ENCODE peak calls at places on chromosomes 2 and 18, in five cellular contexts. D is smooth muscle cell of the brain vasculature, O is NCI-H2029 treated with DMSO at 0.1 percent for 48 hours, U is esophagus muscularis mucosa, B is RPMI7951. E is an unnamed sample.

GRCh38 chr2:127565261-127566138 is 30.0 kb downstream of the MYO7B start:
- DNase-seq in D (no peak), O (no peak), U (no peak), B (no peak), E (no peak)

GRCh38 chr2:66508358-66509071 is 73.6 kb downstream of the MEIS1 start:
- DNase-seq in D (no peak), O (no peak), U (no peak), B (no peak), E (no peak)

GRCh38 chr2:128180031-128180430 is 89.0 kb downstream of the UGGT1 start:
- DNase-seq in D (no peak), O (no peak), U (no peak), B (no peak), E (no peak)

GRCh38 chr2:210169871-210170441 is 1.3 kb downstream of the KANSL1L start:
- DNase-seq in D (peak), O (no peak), U (no peak), B (peak), E (no peak)

GRCh38 chr2:68423966-68424650 is 43.0 kb downstream of the FBXO48 start:
- DNase-seq in D (no peak), O (no peak), U (no peak), B (no peak), E (no peak)

GRCh38 chr2:150325656-150326055 is 161.8 kb downstream of the RND3 start:
- DNase-seq in D (no peak), O (no peak), U (no peak), B (no peak), E (no peak)

GRCh38 chr18:59273936-59274928 is 978 bp upstream of the RAX start:
- DNase-seq in D (no peak), O (no peak), U (peak), B (no peak), E (no peak)

GRCh38 chr2:227888289-227888688 is 16.9 kb downstream of the DAW1 start:
- DNase-seq in D (no peak), O (no peak), U (no peak), B (peak), E (no peak)

GRCh38 chr2:151518802-151519201 is 109.1 kb downstream of the RIF1 start:
- DNase-seq in D (no peak), O (no peak), U (no peak), B (peak), E (no peak)

GRCh38 chr2:57376985-57377384 is 669.6 kb upstream of the VRK2 start:
- DNase-seq in D (no peak), O (no peak), U (no peak), B (no peak), E (no peak)

GRCh38 chr2:9779572-9780264 is 63.6 kb upstream of the TAF1B start:
- DNase-seq in D (no peak), O (no peak), U (no peak), B (no peak), E (no peak)

GRCh38 chr2:126912201-126912600 is 13.5 kb downstream of the TEX51 start:
- DNase-seq in D (no peak), O (no peak), U (peak), B (no peak), E (no peak)

GRCh38 chr2:197453914-197454398 is 604 bp downstream of the COQ10B start:
- DNase-seq in D (no peak), O (no peak), U (peak), B (peak), E (peak)

GRCh38 chr2:129727286-129727685 is 252.2 kb upstream of the RAB6C start:
- DNase-seq in D (no peak), O (no peak), U (peak), B (no peak), E (no peak)

GRCh38 chr18:32093523-32093922 is 1.8 kb downstream of the RNF138 start:
- DNase-seq in D (no peak), O (no peak), U (no peak), B (no peak), E (no peak)

GRCh38 chr18:10579079-10579867 is 53.4 kb downstream of the NAPG start:
- DNase-seq in D (no peak), O (no peak), U (no peak), B (no peak), E (no peak)

GRCh38 chr2:128196026-128196822 is 105.2 kb downstream of the UGGT1 start:
- DNase-seq in D (no peak), O (no peak), U (no peak), B (no peak), E (no peak)

GRCh38 chr2:37156857-37157714 is at the start of gene EIF2AK2:
- DNase-seq in D (peak), O (peak), U (no peak), B (peak), E (peak)

GRCh38 chr2:37232131-37232933 is 874 bp downstream of the NDUFAF7 start:
- DNase-seq in D (no peak), O (no peak), U (no peak), B (peak), E (peak)

GRCh38 chr2:163681765-163682164 is 54.0 kb downstream of the FIGN start:
- DNase-seq in D (no peak), O (no peak), U (no peak), B (peak), E (no peak)

GRCh38 chr2:201975964-201976612 is 57.6 kb upstream of the FZD7 start:
- DNase-seq in D (no peak), O (no peak), U (no peak), B (no peak), E (no peak)

GRCh38 chr2:18378020-18378653 is 182.3 kb downstream of the RDH14 start:
- DNase-seq in D (no peak), O (peak), U (no peak), B (peak), E (peak)

GRCh38 chr2:25323042-25323514 is 18.6 kb downstream of the DNMT3A start:
- DNase-seq in D (no peak), O (no peak), U (no peak), B (peak), E (no peak)

GRCh38 chr2:11701206-11701605 is 31.2 kb upstream of the NTSR2 start:
- DNase-seq in D (no peak), O (no peak), U (no peak), B (no peak), E (peak)

GRCh38 chr18:24704921-24705620 is 244.6 kb downstream of the HRH4 start:
- DNase-seq in D (no peak), O (no peak), U (no peak), B (peak), E (peak)

GRCh38 chr2:8636691-8637636 is 44.9 kb upstream of the ID2 start:
- DNase-seq in D (no peak), O (no peak), U (no peak), B (peak), E (peak)

GRCh38 chr2:212282596-212283330 is 255.8 kb downstream of the ERBB4 start:
- DNase-seq in D (no peak), O (peak), U (no peak), B (no peak), E (peak)

GRCh38 chr2:117407746-117408145 is 406.7 kb upstream of the DDX18 start:
- DNase-seq in D (no peak), O (no peak), U (no peak), B (no peak), E (no peak)

GRCh38 chr2:113324684-113325160 is 46.0 kb upstream of the PAX8 start:
- DNase-seq in D (peak), O (peak), U (no peak), B (peak), E (peak)

GRCh38 chr18:7333163-7333562 is 102.3 kb downstream of the LRRC30 start:
- DNase-seq in D (no peak), O (no peak), U (peak), B (no peak), E (no peak)

GRCh38 chr2:155844481-155844880 is 488.0 kb downstream of the NR4A2 start:
- DNase-seq in D (no peak), O (no peak), U (no peak), B (no peak), E (no peak)

GRCh38 chr18:26736301-26736700 is 129.2 kb downstream of the AQP4 start:
- DNase-seq in D (no peak), O (no peak), U (peak), B (no peak), E (no peak)

GRCh38 chr2:153823880-153824279 is 47.8 kb upstream of the GALNT13 start:
- DNase-seq in D (no peak), O (no peak), U (no peak), B (no peak), E (no peak)

GRCh38 chr2:127101048-127101611 is 5.8 kb downstream of the BIN1 start:
- DNase-seq in D (no peak), O (no peak), U (no peak), B (no peak), E (no peak)

GRCh38 chr2:119758881-119759450 is 756 bp upstream of the PTPN4 start:
- DNase-seq in D (no peak), O (no peak), U (no peak), B (no peak), E (no peak)

E was measured in DMS79 treated with DMSO at 0.1 percent for 48 hours.